ENCODE peak calls at places on chromosomes 2 and 18, in seven cellular contexts. R is bronchial epithelial cell; Q is RWPE1; S is SK-N-SH; T is A172; U is activated effector memory CD4-positive, alpha-beta T cell treated with Interleukin-2 at 50 U/mL for 16 hours; M is hippocampal formation. F is an unnamed sample.

GRCh38 chr18:41538751-41539150 is 416.3 kb upstream of the PIK3C3 start:
- DNase-seq in M (no peak), U (no peak), R (no peak), S (no peak), Q (no peak), T (peak; percentile 4), F (no peak)

GRCh38 chr2:203122317-203122998 is 107.8 kb downstream of the NBEAL1 start:
- DNase-seq in R (no peak), S (peak; percentile 9), M (no peak), T (no peak), U (no peak), Q (no peak), F (no peak)

GRCh38 chr2:121710470-121711170 is 26.1 kb downstream of the NIFK start:
- DNase-seq in T (no peak), S (no peak), U (no peak), R (no peak), M (no peak), Q (no peak), F (no peak)

GRCh38 chr18:60053747-60054304 is 154.0 kb downstream of the PMAIP1 start:
- DNase-seq in S (no peak), R (peak; percentile 100), T (peak; percentile 97), Q (peak; percentile 76), M (no peak), U (no peak), F (no peak)

GRCh38 chr2:168545439-168546082 is 89.5 kb downstream of the CERS6 start:
- DNase-seq in T (peak; percentile 86), S (no peak), R (peak; percentile 98), M (no peak), U (no peak), Q (peak; percentile 92), F (no peak)

GRCh38 chr18:24586662-24587360 is 126.4 kb downstream of the HRH4 start:
- DNase-seq in T (no peak), M (no peak), Q (no peak), S (no peak), U (no peak), R (no peak), F (no peak)

GRCh38 chr18:2442006-2442405 is 129.3 kb downstream of the METTL4 start:
- DNase-seq in S (no peak), U (no peak), Q (no peak), R (no peak), M (no peak), T (no peak), F (no peak)

GRCh38 chr18:26133652-26134051 is at the start of gene PSMA8:
- DNase-seq in T (no peak), S (no peak), Q (no peak), M (no peak), U (peak; percentile 30), R (no peak), F (no peak)

GRCh38 chr2:240247241-240247867 is 106.9 kb upstream of the OTOS start:
- DNase-seq in U (no peak), Q (no peak), R (no peak), S (peak; percentile 23), M (no peak), T (no peak), F (no peak)

GRCh38 chr2:232666051-232666805 is 30.9 kb upstream of the GIGYF2 start:
- DNase-seq in T (no peak), U (no peak), S (no peak), M (no peak), R (peak; percentile 17), Q (no peak), F (no peak)

GRCh38 chr2:19642501-19642900 is 259.3 kb downstream of the TTC32 start:
- DNase-seq in R (no peak), M (no peak), S (no peak), U (no peak), Q (no peak), T (no peak), F (no peak)

GRCh38 chr2:191202881-191203397 is 42.3 kb upstream of the MYO1B start:
- DNase-seq in M (no peak), U (no peak), R (peak; percentile 72), Q (no peak), S (no peak), T (peak; percentile 57), F (no peak)

GRCh38 chr2:190996947-190997346 is 17.0 kb downstream of the STAT1 start:
- DNase-seq in T (no peak), U (no peak), Q (no peak), R (no peak), M (no peak), S (no peak), F (no peak)

GRCh38 chr2:50722828-50723227 is 309.1 kb downstream of the NRXN1 start:
- DNase-seq in U (no peak), R (no peak), T (no peak), S (no peak), M (no peak), Q (no peak), F (no peak)

GRCh38 chr2:232779935-232780334 is 3.6 kb upstream of the KCNJ13 start:
- DNase-seq in M (no peak), R (no peak), T (peak; percentile 11), Q (no peak), S (no peak), U (no peak), F (no peak)

GRCh38 chr18:12770469-12771219 is 67.8 kb downstream of the PSMG2 start:
- DNase-seq in T (no peak), R (peak; percentile 86), Q (peak; percentile 42), M (no peak), S (no peak), U (no peak), F (no peak)

GRCh38 chr18:67467188-67467587 is 49.3 kb downstream of the DSEL start:
- DNase-seq in Q (no peak), T (no peak), M (no peak), S (no peak), R (no peak), U (no peak), F (no peak)

GRCh38 chr2:55862269-55862668 is 61.3 kb downstream of the EFEMP1 start:
- DNase-seq in T (peak; percentile 51), Q (peak; percentile 64), U (no peak), M (no peak), S (no peak), R (peak; percentile 93), F (no peak)

F was measured in GM10248.